ENCODE peak calls at places on chromosome 1, in four cellular contexts. Y is GM06990, C is thoracic aorta, X is GDM1. B is an unnamed sample.

GRCh38 chr1:205301220-205301821 is 20.2 kb downstream of the NUAK2 start:
- DNase-seq in Y (peak; percentile 43), C (no peak), X (no peak), B (no peak)

GRCh38 chr1:80244366-80244765 is 1237.8 kb upstream of the ADGRL4 start:
- DNase-seq in Y (no peak), C (no peak), X (no peak), B (no peak)

GRCh38 chr1:177737456-177737855 is 232.4 kb downstream of the SEC16B start:
- DNase-seq in Y (no peak), C (no peak), X (no peak), B (no peak)

GRCh38 chr1:217274927-217275616 is 355.8 kb downstream of the GPATCH2 start:
- DNase-seq in Y (peak; percentile 32), C (no peak), X (no peak), B (no peak)

GRCh38 chr1:24572301-24572700 is 16.4 kb downstream of the NCMAP start:
- DNase-seq in Y (no peak), C (no peak), X (no peak), B (no peak)

GRCh38 chr1:25042876-25043580 is 113.0 kb upstream of the RUNX3 start:
- DNase-seq in Y (no peak), C (no peak), X (no peak), B (no peak)

GRCh38 chr1:226355016-226355415 is 46.1 kb upstream of the LIN9 start:
- DNase-seq in Y (no peak), C (no peak), X (no peak), B (no peak)

GRCh38 chr1:223718850-223719249 is 6.5 kb downstream of the CAPN2 start:
- DNase-seq in Y (no peak), C (no peak), X (no peak), B (no peak)

GRCh38 chr1:219380463-219380862 is 206.8 kb downstream of the LYPLAL1 start:
- DNase-seq in Y (no peak), C (no peak), X (no peak), B (no peak)

GRCh38 chr1:79079770-79080169 is 73.2 kb upstream of the ADGRL4 start:
- DNase-seq in Y (no peak), C (no peak), X (peak; percentile 4), B (no peak)

GRCh38 chr1:171142081-171142450 is 43.0 kb upstream of the FMO2 start:
- DNase-seq in Y (no peak), C (no peak), X (no peak), B (peak; percentile 89)

GRCh38 chr1:230632273-230632873 is 9.9 kb upstream of the COG2 start:
- DNase-seq in Y (no peak), C (no peak), X (no peak), B (no peak)

GRCh38 chr1:34865981-34866761 is 6.6 kb upstream of the SMIM12 start:
- DNase-seq in Y (peak; percentile 92), C (peak; percentile 54), X (peak; percentile 37), B (peak; percentile 25)

GRCh38 chr1:245181123-245181522 is 26.3 kb downstream of the KIF26B start:
- DNase-seq in Y (no peak), C (no peak), X (no peak), B (no peak)